ENCODE peak calls at places on chromosomes 12 and 14, in six cellular contexts. N is neural crest cell, F is astrocyte, Z is right lobe of liver, C is A549, L is psoas muscle. I is an unnamed sample.

GRCh38 chr12:71216725-71217579 is 59.2 kb upstream of the TSPAN8 start:
- DNase-seq in N (peak), F (peak), Z (no peak), C (peak), L (no peak), I (peak)

GRCh38 chr12:105561981-105562726 is 231.7 kb downstream of the C12orf75 start:
- DNase-seq in N (no peak), F (peak), Z (no peak), C (peak), L (peak), I (peak)

GRCh38 chr12:124869011-124869665 is 5.5 kb upstream of the SCARB1 start:
- DNase-seq in N (no peak), F (no peak), Z (no peak), C (no peak), L (no peak), I (no peak)

GRCh38 chr12:53051058-53051880 is 1.4 kb downstream of the TNS2 start:
- DNase-seq in N (no peak), F (no peak), Z (peak), C (peak), L (peak), I (peak)

GRCh38 chr14:89828473-89829200 is 125.9 kb downstream of the EFCAB11 start:
- DNase-seq in N (no peak), F (no peak), Z (no peak), C (no peak), L (no peak), I (no peak)

GRCh38 chr12:131923260-131923659 is 5.8 kb upstream of the PUS1 start:
- DNase-seq in N (no peak), F (no peak), Z (no peak), C (no peak), L (no peak), I (no peak)

GRCh38 chr12:65170245-65170881 is 980 bp downstream of the LEMD3 start:
- DNase-seq in N (peak), F (peak), Z (peak), C (peak), L (peak), I (peak)

GRCh38 chr14:50064993-50065392 is 51.4 kb downstream of the VCPKMT start:
- DNase-seq in N (no peak), F (peak), Z (no peak), C (no peak), L (no peak), I (no peak)

GRCh38 chr14:20415723-20416622 is 2.7 kb upstream of the TEP1 start:
- DNase-seq in N (peak), F (peak), Z (no peak), C (peak), L (no peak), I (no peak)

GRCh38 chr12:10771132-10771733 is 31.2 kb downstream of the TAS2R7 start:
- DNase-seq in N (no peak), F (peak), Z (no peak), C (peak), L (no peak), I (no peak)
- TF ChIP-seq CTCF in N (peak), F (peak), Z (peak), C (peak), L (peak), I (peak)

GRCh38 chr12:77914089-77914488 is 83.4 kb downstream of the NAV3 start:
- DNase-seq in N (no peak), F (no peak), Z (no peak), C (peak), L (no peak), I (no peak)
- TF ChIP-seq CTCF in N (no peak), F (no peak), Z (peak), C (no peak), L (no peak), I (no peak)

GRCh38 chr12:121400332-121401139 is 618 bp downstream of the RNF34 start:
- DNase-seq in N (peak), F (peak), Z (peak), C (peak), L (peak), I (peak)
- TF ChIP-seq CTCF in N (no peak), F (no peak), Z (no peak), C (no peak), L (no peak), I (no peak)

GRCh38 chr12:27119797-27120196 is 37.4 kb upstream of the C12orf71 start:
- DNase-seq in N (no peak), F (no peak), Z (no peak), C (no peak), L (no peak), I (peak)

DNA sequence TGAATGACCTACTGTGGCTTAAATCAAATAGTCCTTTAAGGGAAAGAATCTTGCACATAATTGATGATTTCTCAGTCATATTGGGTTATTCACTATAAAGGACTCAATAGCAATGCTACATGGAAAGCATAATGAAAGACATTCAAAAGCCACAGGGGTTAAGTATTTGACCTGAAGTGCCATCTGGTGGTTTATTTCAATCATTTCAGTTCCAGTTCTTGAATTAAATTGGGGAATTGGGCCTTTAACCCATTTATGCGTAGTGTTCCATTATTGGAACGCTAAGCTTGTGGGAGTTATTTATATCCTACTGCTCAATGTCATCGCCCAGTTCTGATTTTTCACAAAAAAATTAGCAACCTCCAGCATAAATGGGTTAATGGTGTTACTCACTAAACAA is 41.3 kb upstream of the C12orf71 start:
- DNase-seq in N (no peak), F (no peak), Z (no peak), C (peak), L (no peak), I (no peak)
- TF ChIP-seq CTCF in N (peak), F (no peak), Z (peak), C (peak), L (peak), I (no peak)

DNA sequence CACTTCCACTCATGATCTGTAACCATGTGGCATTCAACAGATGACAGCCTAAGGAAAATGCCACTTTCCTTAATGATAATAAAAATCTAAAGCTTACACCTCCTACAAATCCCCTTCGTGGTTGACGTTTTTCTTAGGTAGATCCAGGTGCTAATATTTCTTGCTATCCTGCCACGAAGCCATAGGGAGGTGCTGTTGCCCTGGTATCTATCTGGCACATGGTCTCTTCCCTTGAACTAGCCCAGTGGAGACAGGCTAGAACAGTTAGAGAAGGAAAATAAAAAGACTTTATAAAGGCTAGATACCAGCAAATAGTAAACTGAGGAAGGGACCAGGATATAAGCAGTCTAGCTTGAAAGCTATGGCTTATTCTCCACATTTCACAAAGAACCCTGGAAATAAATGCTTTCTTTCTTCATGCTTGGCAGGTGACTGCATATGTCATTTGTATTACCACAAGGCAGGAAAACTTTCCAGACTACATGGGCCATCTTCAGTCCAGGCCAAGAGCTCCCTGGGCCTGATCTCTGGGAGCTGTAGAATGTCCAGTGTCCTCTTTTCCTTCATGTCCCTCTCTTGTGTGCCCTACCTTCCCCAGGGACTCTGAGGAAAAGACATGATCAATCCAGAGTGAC is 15.3 kb downstream of the SPIC start:
- DNase-seq in N (peak), F (no peak), Z (no peak), C (peak), L (no peak), I (no peak)
- TF ChIP-seq CTCF in N (peak), F (no peak), Z (peak), C (peak), L (peak), I (no peak)

GRCh38 chr14:30330452-30330851 is 228.5 kb upstream of the G2E3 start:
- DNase-seq in N (no peak), F (no peak), Z (no peak), C (no peak), L (no peak), I (no peak)
- TF ChIP-seq CTCF in N (peak), F (peak), Z (no peak), C (no peak), L (peak), I (no peak)

DNA sequence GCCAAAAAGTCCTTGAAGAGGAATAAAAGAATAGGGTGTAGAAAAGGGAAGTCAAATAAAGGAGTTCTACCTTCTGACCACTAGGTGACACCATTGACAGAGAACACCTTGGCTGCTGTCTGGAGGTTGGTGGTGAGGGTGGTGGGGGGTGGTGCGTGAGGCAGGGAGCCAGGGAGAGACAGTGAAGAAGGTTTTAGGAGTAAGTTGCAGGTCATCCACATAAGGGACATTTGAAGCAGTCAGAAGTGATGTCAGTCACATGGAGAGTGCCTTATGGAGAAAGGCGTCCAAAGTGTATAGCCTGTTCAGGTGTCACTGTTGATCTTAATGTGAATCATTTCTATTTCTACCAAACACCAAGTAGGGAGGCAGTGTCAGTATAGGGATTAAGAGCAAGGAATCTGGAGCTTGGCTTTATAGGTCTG is 279.3 kb upstream of the DDHD1 start:
- DNase-seq in N (peak), F (peak), Z (no peak), C (peak), L (no peak), I (no peak)
- TF ChIP-seq CTCF in N (peak), F (peak), Z (peak), C (peak), L (peak), I (peak)

GRCh38 chr14:103386632-103387329 is 1.6 kb downstream of the MARK3 start:
- DNase-seq in N (no peak), F (no peak), Z (no peak), C (no peak), L (no peak), I (no peak)

GRCh38 chr14:103385994-103386491 is 828 bp downstream of the MARK3 start:
- DNase-seq in N (peak), F (no peak), Z (peak), C (no peak), L (peak), I (peak)

GRCh38 chr14:103384450-103385152 is 614 bp upstream of the MARK3 start:
- DNase-seq in N (no peak), F (no peak), Z (no peak), C (no peak), L (no peak), I (peak)

GRCh38 chr14:103382375-103382774 is 2.8 kb upstream of the MARK3 start:
- DNase-seq in N (no peak), F (peak), Z (no peak), C (peak), L (no peak), I (no peak)

DNA sequence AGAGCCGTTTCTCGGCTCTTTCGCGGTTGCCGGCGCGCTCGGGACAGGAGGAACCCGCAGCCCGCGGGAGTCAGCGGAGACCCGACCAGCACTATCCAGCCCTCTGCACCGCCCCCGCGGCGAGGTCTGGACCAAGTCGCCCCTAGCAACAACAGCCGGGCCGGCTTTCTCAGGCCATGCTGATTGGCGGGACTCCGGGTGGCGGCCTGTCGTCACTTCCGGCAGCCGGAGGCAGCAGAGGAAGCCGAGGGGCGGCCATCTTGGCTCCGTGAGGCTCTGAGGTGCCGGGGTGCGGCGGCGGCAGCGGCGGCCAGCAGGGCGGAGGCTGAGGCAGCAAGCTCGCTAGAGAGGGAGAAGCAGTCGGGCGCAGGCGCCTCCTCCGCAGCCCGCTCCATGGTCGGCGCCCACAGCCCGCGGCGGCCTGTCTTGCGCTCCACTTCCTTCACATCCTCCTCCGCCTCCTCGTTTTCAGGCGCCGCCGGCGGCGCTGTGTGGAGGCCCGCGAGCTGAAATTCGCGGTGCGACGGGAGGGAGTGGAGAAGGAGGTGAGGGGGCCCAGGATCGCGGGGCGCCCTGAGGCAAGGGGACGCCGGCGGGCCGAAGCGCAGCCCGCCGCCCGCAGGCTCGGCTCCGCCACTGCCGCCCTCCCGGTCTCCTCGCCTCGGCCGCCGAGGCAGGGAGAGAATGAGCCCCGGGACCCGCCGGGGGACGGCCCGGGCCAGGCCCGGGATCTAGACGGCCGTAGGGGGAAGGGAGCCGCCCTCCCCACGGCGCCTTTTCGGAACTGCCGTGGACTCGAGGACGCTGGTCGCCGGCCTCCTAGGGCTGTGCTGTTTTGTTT is at the start of gene MARK3:
- DNase-seq in N (peak), F (peak), Z (peak), C (peak), L (peak), I (peak)
- TF ChIP-seq CTCF in N (peak), F (no peak), Z (peak), C (peak), L (peak), I (no peak)

GRCh38 chr12:100951756-100952155 is 157.2 kb downstream of the ANO4 start:
- DNase-seq in N (no peak), F (no peak), Z (no peak), C (no peak), L (no peak), I (no peak)
- TF ChIP-seq CTCF in N (no peak), F (no peak), Z (no peak), C (no peak), L (no peak), I (no peak)

DNA sequence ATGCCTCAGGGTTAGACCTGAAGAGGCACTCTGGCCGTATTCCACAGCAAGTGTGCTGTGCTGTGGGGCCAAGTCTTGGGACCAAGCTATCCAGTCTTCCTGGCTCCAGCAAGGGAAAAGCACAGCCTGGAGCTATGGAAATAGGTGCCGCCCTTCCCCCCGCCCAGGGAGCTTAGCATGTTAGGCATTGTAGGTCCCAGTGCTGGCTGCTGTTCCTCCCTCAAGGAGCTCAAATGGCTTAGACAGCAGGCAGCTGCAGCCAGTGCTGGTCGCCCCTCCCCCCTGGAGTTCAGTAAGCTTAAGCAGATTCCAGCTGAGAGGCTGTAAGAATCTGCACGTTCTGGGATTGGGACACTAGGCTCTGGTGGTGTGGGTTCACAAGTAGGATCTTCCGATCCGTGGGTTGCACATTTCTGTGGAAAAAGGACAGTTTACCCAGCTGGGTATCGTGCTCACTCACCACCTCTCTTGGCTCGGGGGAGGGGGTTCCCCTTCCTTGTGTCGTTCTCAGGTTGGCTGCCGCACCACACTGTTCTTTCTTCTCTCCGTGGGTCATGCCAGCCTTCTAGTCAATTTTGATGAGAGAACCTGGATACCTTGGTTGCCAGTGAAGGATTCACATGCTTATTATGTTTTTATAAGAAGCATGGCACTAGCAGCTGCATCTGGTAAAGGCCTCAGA is 127.3 kb downstream of the CNTN1 start:
- DNase-seq in N (peak), F (no peak), Z (no peak), C (peak), L (no peak), I (peak)
- TF ChIP-seq CTCF in N (no peak), F (no peak), Z (no peak), C (no peak), L (no peak), I (no peak)

I was measured in pancreas.